ENCODE peak calls at places on chromosome 6, in six cellular contexts. B is uterus, P is endothelial cell of umbilical vein, W is body of pancreas, I is tibial nerve, T is heart left ventricle. E is an unnamed sample. For H3K36me3, the result is how much of the 10 kb centered on the place peaks cover.

GRCh38 chr6:30443657-30444450 is 45.5 kb upstream of the HLA-E start:
- DNase-seq in P (no peak), W (no peak), I (no peak), T (no peak), B (no peak), E (no peak)

GRCh38 chr6:148996815-148997214 is 250.0 kb downstream of the UST start:
- DNase-seq in B (no peak), P (no peak), W (no peak), I (no peak), T (no peak), E (no peak)

GRCh38 chr6:169188051-169188863 is 65.4 kb downstream of the THBS2 start:
- DNase-seq in W (no peak), B (no peak), T (no peak), P (no peak), I (no peak), E (no peak)

GRCh38 chr6:162211022-162211421 is 516.5 kb downstream of the PRKN start:
- DNase-seq in T (no peak), W (no peak), P (no peak), B (no peak), I (no peak), E (no peak)

GRCh38 chr6:41682497-41682961 is 44.3 kb downstream of the MDFI start:
- DNase-seq in P (no peak), W (peak), B (no peak), T (no peak), I (no peak), E (peak)

GRCh38 chr6:129890164-129890563 is 29.0 kb upstream of the TMEM244 start:
- DNase-seq in W (no peak), T (no peak), I (no peak), P (peak), B (no peak), E (no peak)

GRCh38 chr6:14149053-14149746 is 31.6 kb downstream of the CD83 start:
- DNase-seq in P (no peak), B (no peak), T (no peak), I (no peak), W (no peak), E (no peak)

GRCh38 chr6:35425284-35425683 is 26.9 kb upstream of the FANCE start:
- DNase-seq in T (no peak), I (no peak), W (no peak), B (no peak), P (peak), E (no peak)

GRCh38 chr6:98467902-98468301 is 366.5 kb upstream of the POU3F2 start:
- DNase-seq in T (no peak), I (no peak), B (no peak), P (no peak), W (no peak), E (no peak)

GRCh38 chr6:85449388-85449817 is 480 bp upstream of the NT5E start:
- DNase-seq in B (peak), P (peak), I (no peak), W (no peak), T (peak), E (no peak)

GRCh38 chr6:88629838-88630462 is 333.5 kb downstream of the RNGTT start:
- DNase-seq in I (no peak), T (no peak), W (no peak), P (no peak), B (no peak), E (no peak)

GRCh38 chr6:85537055-85537494 is 56.6 kb downstream of the SNX14 start:
- DNase-seq in B (no peak), I (no peak), W (no peak), T (no peak), P (peak), E (no peak)

GRCh38 chr6:136958168-136958567 is 36.1 kb downstream of the SLC35D3 start:
- DNase-seq in T (no peak), I (no peak), W (no peak), B (no peak), P (no peak), E (no peak)

GRCh38 chr6:165846123-165846966 is 183.3 kb upstream of the PDE10A start:
- DNase-seq in I (no peak), P (no peak), W (no peak), T (no peak), B (no peak), E (no peak)

GRCh38 chr6:9083108-9083507 is 647.8 kb upstream of the SLC35B3 start:
- DNase-seq in B (no peak), P (no peak), I (no peak), T (no peak), W (no peak), E (no peak)

GRCh38 chr6:35096129-35096852 is 44.8 kb downstream of the TCP11 start:
- DNase-seq in T (no peak), I (no peak), P (peak), W (no peak), B (no peak), E (no peak)

GRCh38 chr6:132731086-132731485 is 17.2 kb upstream of the VNN1 start:
- DNase-seq in B (no peak), I (no peak), P (no peak), W (no peak), T (no peak), E (no peak)

GRCh38 chr6:41182069-41183034 is 18.6 kb downstream of the TREML2 start:
- DNase-seq in W (peak), T (no peak), B (no peak), I (no peak), P (peak), E (peak)

GRCh38 chr6:149440735-149441662 is 40.9 kb downstream of the SUMO4 start:
- DNase-seq in B (no peak), W (no peak), T (no peak), P (no peak), I (no peak), E (no peak)

GRCh38 chr6:161951139-161951538 is 677.3 kb upstream of the AGPAT4 start:
- DNase-seq in P (no peak), B (no peak), T (no peak), W (no peak), I (no peak), E (no peak)

GRCh38 chr6:24574809-24575208 is 71.2 kb downstream of the KIAA0319 start:
- DNase-seq in I (no peak), W (no peak), P (no peak), T (no peak), B (no peak), E (no peak)

GRCh38 chr6:45710304-45710821 is 305.3 kb downstream of the CLIC5 start:
- DNase-seq in I (no peak), P (no peak), T (no peak), B (no peak), W (no peak), E (peak)

GRCh38 chr6:48249071-48249470 is 138.1 kb upstream of the PTCHD4 start:
- DNase-seq in P (no peak), B (no peak), W (no peak), T (no peak), I (no peak), E (no peak)

GRCh38 chr6:24140572-24140971 is 14.6 kb downstream of the NRSN1 start:
- DNase-seq in P (no peak), I (no peak), T (peak), B (peak), W (no peak), E (no peak)

GRCh38 chr6:73523434-73524123 is 2.7 kb upstream of the EEF1A1 start:
- DNase-seq in I (peak), B (peak), P (peak), T (peak), W (peak), E (peak)
- TF ChIP-seq POLR2A in I (peak), B (peak), P (peak), T (peak), W (peak), E (no peak)

GRCh38 chr6:31883699-31884098 is 4.9 kb upstream of the SLC44A4 start:
- DNase-seq in P (no peak), W (no peak), I (no peak), T (no peak), B (no peak), E (no peak)
- H3K36me3 ChIP-seq in P (under half), W (under half), I (under half), T (half or more), B (under half), E (half or more)

DNA sequence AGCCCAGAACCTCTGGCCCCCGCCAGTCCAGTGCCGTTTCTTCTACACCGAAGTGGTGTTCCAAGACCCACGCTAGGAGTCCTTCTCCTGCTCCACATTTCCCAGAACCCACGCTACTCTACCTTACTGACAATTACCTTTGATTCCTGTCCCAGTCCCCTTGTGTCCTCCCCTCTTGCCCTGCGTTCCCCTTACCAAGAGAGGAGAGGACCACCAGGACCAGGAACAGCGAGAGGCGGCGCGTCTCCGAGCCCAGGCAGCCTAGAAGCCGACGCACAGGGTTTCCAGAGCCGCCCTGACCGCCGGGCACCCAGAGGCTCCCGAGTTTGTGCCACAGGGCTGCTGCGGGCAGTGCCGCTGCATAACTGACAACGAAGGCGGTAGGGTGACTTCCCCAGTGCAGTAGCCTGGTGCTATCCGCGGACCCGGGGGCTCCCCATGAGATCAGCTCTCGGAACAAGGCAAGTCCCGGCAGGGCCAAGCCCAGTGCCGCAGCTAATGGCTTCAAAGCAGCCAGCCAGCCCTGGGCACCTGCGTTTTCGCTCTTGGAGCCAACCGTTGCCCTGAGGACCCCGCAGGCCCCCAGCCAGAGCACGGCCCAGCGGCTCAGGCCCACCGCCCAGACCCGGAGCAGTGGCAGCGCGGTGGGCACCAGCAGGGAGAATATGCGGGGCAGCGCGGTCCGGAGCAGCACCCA is 512 bp downstream of the TAP1 start:
- DNase-seq in T (peak), I (no peak), W (peak), P (peak), B (peak), E (peak)
- TF ChIP-seq POLR2A in T (no peak), I (no peak), W (no peak), P (no peak), B (no peak), E (no peak)

GRCh38 chr6:145906144-145906543 is 58.0 kb downstream of the SHPRH start:
- DNase-seq in T (no peak), W (no peak), P (no peak), B (no peak), I (no peak), E (no peak)
- H3K36me3 ChIP-seq in T (half or more), W (under half), P (under half), B (under half), I (under half), E (half or more)

GRCh38 chr6:91868539-91869202 is 1281.8 kb upstream of the MAP3K7 start:
- DNase-seq in I (no peak), P (no peak), W (no peak), T (no peak), B (no peak), E (no peak)

GRCh38 chr6:91860951-91861350 is 1274.1 kb upstream of the MAP3K7 start:
- DNase-seq in W (no peak), T (no peak), B (no peak), I (no peak), P (no peak), E (no peak)

GRCh38 chr6:91864911-91865310 is 1278.0 kb upstream of the MAP3K7 start:
- DNase-seq in I (no peak), B (no peak), T (no peak), P (no peak), W (no peak), E (no peak)
- TF ChIP-seq POLR2A in I (no peak), B (no peak), T (no peak), P (no peak), W (no peak), E (no peak)

DNA sequence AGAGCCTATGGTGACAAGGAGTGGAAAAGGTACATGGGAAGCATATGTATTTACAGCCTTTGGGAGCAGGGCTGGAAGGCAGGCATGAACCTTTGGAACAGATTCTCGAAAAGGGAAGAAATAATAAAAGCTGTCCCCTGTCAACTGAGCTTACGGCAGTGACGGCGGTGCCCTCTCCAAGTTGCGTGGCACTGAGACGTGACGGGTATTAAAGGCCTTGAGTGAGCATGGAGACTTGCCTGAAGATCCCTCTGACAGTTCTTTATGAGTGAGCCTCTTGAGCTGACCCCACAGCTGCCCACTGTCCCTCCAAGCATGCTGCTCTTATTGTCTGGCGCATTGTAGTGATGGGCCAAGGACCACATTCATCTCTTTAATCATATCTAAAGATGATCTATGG is 388.5 kb downstream of the ZFAND3 start:
- DNase-seq in B (no peak), P (no peak), W (no peak), T (no peak), I (no peak), E (no peak)
- H3K36me3 ChIP-seq in B (under half), P (under half), W (under half), T (under half), I (under half), E (under half)

E was measured in stomach.